ENCODE peak calls at places on chromosomes 1 and 21, in six cellular contexts. One of them, this sample, is unnamed.

GRCh38 chr1:17531682-17532487 is 7.6 kb upstream of the ARHGEF10L start:
- DNase-seq in heart left ventricle: peak; percentile 82
- DNase-seq in IMR-90: no peak
- DNase-seq in body of pancreas: peak; percentile 90
- DNase-seq in A549: no peak
- DNase-seq in uterus: peak; percentile 85
- DNase-seq in this sample: peak; percentile 90

GRCh38 chr1:58780586-58781452 is 3.0 kb downstream of the JUN start:
- DNase-seq in heart left ventricle: no peak
- DNase-seq in IMR-90: peak; percentile 16
- DNase-seq in body of pancreas: peak; percentile 57
- DNase-seq in A549: peak; percentile 23
- DNase-seq in uterus: no peak
- DNase-seq in this sample: no peak

GRCh38 chr1:164017239-164017638 is 541.7 kb upstream of the PBX1 start:
- DNase-seq in uterus: no peak
- DNase-seq in body of pancreas: no peak
- DNase-seq in heart left ventricle: peak; percentile 8
- DNase-seq in IMR-90: no peak
- DNase-seq in A549: no peak
- DNase-seq in this sample: no peak

GRCh38 chr1:7334475-7335035 is 436.5 kb upstream of the VAMP3 start:
- DNase-seq in IMR-90: peak; percentile 67
- DNase-seq in body of pancreas: no peak
- DNase-seq in heart left ventricle: no peak
- DNase-seq in A549: peak; percentile 50
- DNase-seq in uterus: no peak
- DNase-seq in this sample: no peak

GRCh38 chr21:41612674-41613250 is 104.8 kb upstream of the TMPRSS2 start:
- DNase-seq in IMR-90: peak; percentile 90
- DNase-seq in A549: peak; percentile 75
- DNase-seq in body of pancreas: peak; percentile 71
- DNase-seq in heart left ventricle: peak; percentile 80
- DNase-seq in uterus: peak; percentile 77
- DNase-seq in this sample: peak; percentile 47

GRCh38 chr1:11302366-11302765 is 29.4 kb downstream of the UBIAD1 start:
- DNase-seq in IMR-90: no peak
- DNase-seq in body of pancreas: no peak
- DNase-seq in heart left ventricle: no peak
- DNase-seq in A549: no peak
- DNase-seq in uterus: no peak
- DNase-seq in this sample: no peak

GRCh38 chr1:174883361-174883760 is 116.4 kb upstream of the CACYBP start:
- DNase-seq in heart left ventricle: no peak
- DNase-seq in A549: peak; percentile 23
- DNase-seq in uterus: no peak
- DNase-seq in IMR-90: peak; percentile 46
- DNase-seq in body of pancreas: no peak
- DNase-seq in this sample: no peak

GRCh38 chr1:215891266-215891665 is 324.2 kb downstream of the KCTD3 start:
- DNase-seq in uterus: no peak
- DNase-seq in A549: no peak
- DNase-seq in body of pancreas: no peak
- DNase-seq in heart left ventricle: no peak
- DNase-seq in IMR-90: peak; percentile 12
- DNase-seq in this sample: no peak

GRCh38 chr1:209029737-209030136 is 553.8 kb upstream of the CAMK1G start:
- DNase-seq in uterus: no peak
- DNase-seq in IMR-90: no peak
- DNase-seq in A549: no peak
- DNase-seq in body of pancreas: no peak
- DNase-seq in heart left ventricle: no peak
- DNase-seq in this sample: no peak

GRCh38 chr1:15370268-15370667 is 39.4 kb upstream of the EFHD2 start:
- DNase-seq in heart left ventricle: no peak
- DNase-seq in IMR-90: no peak
- DNase-seq in uterus: no peak
- DNase-seq in body of pancreas: no peak
- DNase-seq in A549: no peak
- DNase-seq in this sample: no peak

GRCh38 chr1:12113433-12114339 is 50.6 kb downstream of the TNFRSF8 start:
- DNase-seq in A549: no peak
- DNase-seq in IMR-90: peak; percentile 63
- DNase-seq in body of pancreas: no peak
- DNase-seq in uterus: no peak
- DNase-seq in heart left ventricle: no peak
- DNase-seq in this sample: no peak

GRCh38 chr1:51768971-51769601 is 109.4 kb downstream of the NRDC start:
- DNase-seq in body of pancreas: peak; percentile 43
- DNase-seq in IMR-90: peak; percentile 80
- DNase-seq in uterus: no peak
- DNase-seq in heart left ventricle: no peak
- DNase-seq in A549: peak; percentile 65
- DNase-seq in this sample: no peak

GRCh38 chr1:208107817-208108608 is 136.2 kb downstream of the PLXNA2 start:
- DNase-seq in IMR-90: peak; percentile 77
- DNase-seq in heart left ventricle: no peak
- DNase-seq in A549: peak; percentile 28
- DNase-seq in body of pancreas: peak; percentile 41
- DNase-seq in uterus: peak; percentile 63
- DNase-seq in this sample: peak; percentile 80

GRCh38 chr21:35257413-35257812 is 208.3 kb upstream of the RUNX1 start:
- DNase-seq in IMR-90: peak; percentile 96
- DNase-seq in body of pancreas: peak; percentile 83
- DNase-seq in heart left ventricle: peak; percentile 64
- DNase-seq in A549: peak; percentile 60
- DNase-seq in uterus: peak; percentile 45
- DNase-seq in this sample: peak; percentile 83

GRCh38 chr1:212752256-212752933 is 39.2 kb downstream of the NSL1 start:
- DNase-seq in A549: no peak
- DNase-seq in IMR-90: peak; percentile 61
- DNase-seq in heart left ventricle: no peak
- DNase-seq in body of pancreas: no peak
- DNase-seq in uterus: no peak
- DNase-seq in this sample: no peak

GRCh38 chr1:234609528-234610042 is 393 bp downstream of the IRF2BP2 start:
- DNase-seq in A549: peak; percentile 45
- DNase-seq in body of pancreas: no peak
- DNase-seq in IMR-90: no peak
- DNase-seq in uterus: no peak
- DNase-seq in heart left ventricle: no peak
- DNase-seq in this sample: no peak

GRCh38 chr1:55544826-55545225 is 329.7 kb upstream of the USP24 start:
- DNase-seq in uterus: no peak
- DNase-seq in body of pancreas: no peak
- DNase-seq in A549: no peak
- DNase-seq in IMR-90: no peak
- DNase-seq in heart left ventricle: no peak
- DNase-seq in this sample: no peak

GRCh38 chr1:150281221-150281757 is 1.1 kb upstream of the CIART start:
- DNase-seq in heart left ventricle: peak; percentile 71
- DNase-seq in A549: peak; percentile 73
- DNase-seq in uterus: peak; percentile 74
- DNase-seq in IMR-90: peak; percentile 70
- DNase-seq in body of pancreas: peak; percentile 77
- DNase-seq in this sample: peak; percentile 64

GRCh38 chr1:188386666-188387065 is 1557.9 kb downstream of the PLA2G4A start:
- DNase-seq in A549: no peak
- DNase-seq in body of pancreas: no peak
- DNase-seq in uterus: no peak
- DNase-seq in IMR-90: no peak
- DNase-seq in heart left ventricle: no peak
- DNase-seq in this sample: no peak

GRCh38 chr21:32131960-32132359 is 146.9 kb downstream of the MIS18A start:
- DNase-seq in A549: peak; percentile 47
- DNase-seq in IMR-90: peak; percentile 43
- DNase-seq in body of pancreas: no peak
- DNase-seq in uterus: no peak
- DNase-seq in heart left ventricle: no peak
- DNase-seq in this sample: no peak

GRCh38 chr1:229844675-229845074 is 218.6 kb downstream of the URB2 start:
- DNase-seq in uterus: no peak
- DNase-seq in A549: no peak
- DNase-seq in IMR-90: no peak
- DNase-seq in heart left ventricle: no peak
- DNase-seq in body of pancreas: peak; percentile 82
- DNase-seq in this sample: peak; percentile 92

DNA sequence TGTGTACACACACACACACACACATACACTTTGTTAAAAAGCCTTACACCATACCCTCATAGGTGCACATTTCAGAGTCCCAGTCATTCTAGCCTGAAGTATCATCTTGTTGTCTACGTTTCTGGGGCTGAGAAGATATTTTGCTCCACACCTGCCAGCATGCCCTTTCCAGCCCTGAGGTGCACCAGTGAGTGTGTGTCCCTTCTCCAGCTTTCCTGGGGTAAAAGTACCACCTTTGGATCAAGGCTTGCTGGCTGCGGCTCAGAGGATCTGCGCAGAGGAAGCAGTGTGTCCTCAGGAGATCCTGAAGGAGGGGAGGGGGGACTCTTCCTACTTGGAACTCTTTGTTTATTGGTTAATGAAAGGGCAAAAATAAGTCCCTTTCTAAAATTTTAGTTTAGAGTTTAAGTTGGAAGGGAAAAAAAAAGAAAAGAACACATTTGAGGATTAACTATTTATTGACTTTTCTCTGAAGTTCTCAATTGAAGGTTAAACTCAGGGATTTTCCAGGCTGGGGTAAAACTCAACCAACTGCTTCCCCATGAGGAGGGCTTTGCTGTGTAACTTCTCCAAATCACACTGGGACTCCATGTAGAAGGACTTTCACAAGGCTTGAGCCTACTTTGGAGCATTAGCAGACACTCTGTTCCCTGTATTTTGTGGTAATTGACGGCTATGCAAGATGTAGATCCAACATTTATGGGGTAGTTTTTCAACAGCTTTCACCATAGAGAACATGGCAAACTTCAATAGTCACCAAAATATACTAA is 200.3 kb upstream of the SGIP1 start:
- DNase-seq in IMR-90: no peak
- DNase-seq in heart left ventricle: peak; percentile 69
- DNase-seq in body of pancreas: no peak
- DNase-seq in A549: no peak
- DNase-seq in uterus: no peak
- DNase-seq in this sample: peak; percentile 55
- TF ChIP-seq POLR2A in IMR-90: no peak
- TF ChIP-seq POLR2A in heart left ventricle: no peak
- TF ChIP-seq POLR2A in body of pancreas: peak; percentile 21
- TF ChIP-seq POLR2A in A549: no peak
- TF ChIP-seq POLR2A in uterus: no peak
- TF ChIP-seq POLR2A in this sample: no peak

GRCh38 chr1:31441970-31442647 is 29.1 kb downstream of the SERINC2 start:
- DNase-seq in A549: no peak
- DNase-seq in IMR-90: no peak
- DNase-seq in uterus: no peak
- DNase-seq in heart left ventricle: no peak
- DNase-seq in body of pancreas: peak; percentile 93
- DNase-seq in this sample: no peak

GRCh38 chr1:31441558-31441957 is 28.5 kb downstream of the SERINC2 start:
- DNase-seq in IMR-90: no peak
- DNase-seq in body of pancreas: no peak
- DNase-seq in heart left ventricle: no peak
- DNase-seq in uterus: no peak
- DNase-seq in A549: no peak
- DNase-seq in this sample: no peak

GRCh38 chr1:31443673-31444072 is 30.7 kb downstream of the SERINC2 start:
- DNase-seq in body of pancreas: no peak
- DNase-seq in heart left ventricle: no peak
- DNase-seq in A549: no peak
- DNase-seq in uterus: no peak
- DNase-seq in IMR-90: no peak
- DNase-seq in this sample: no peak

GRCh38 chr1:31441073-31441472 is 28.1 kb downstream of the SERINC2 start:
- DNase-seq in A549: no peak
- DNase-seq in uterus: no peak
- DNase-seq in body of pancreas: no peak
- DNase-seq in IMR-90: no peak
- DNase-seq in heart left ventricle: no peak
- DNase-seq in this sample: no peak

DNA sequence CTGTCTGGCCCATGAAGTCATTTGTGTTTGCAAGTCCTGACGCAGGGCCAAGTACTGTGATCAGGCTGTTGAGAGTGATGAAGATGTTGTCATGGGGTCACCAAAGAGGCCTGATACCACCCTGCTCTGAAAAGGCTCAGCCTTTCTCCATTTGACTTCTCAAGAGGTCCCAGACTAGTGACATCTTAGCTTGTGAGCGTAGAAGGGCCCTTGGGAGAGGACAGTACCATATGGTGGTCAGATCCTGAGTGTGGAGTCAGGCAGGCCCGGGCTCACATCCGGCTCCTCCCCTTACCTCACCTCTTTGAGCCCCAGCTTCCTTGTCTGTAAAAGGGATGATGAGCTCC is 29.6 kb downstream of the SERINC2 start:
- DNase-seq in body of pancreas: peak; percentile 36
- DNase-seq in heart left ventricle: no peak
- DNase-seq in A549: no peak
- DNase-seq in IMR-90: no peak
- DNase-seq in uterus: no peak
- DNase-seq in this sample: no peak
- H3K27ac ChIP-seq in body of pancreas: peak overlapping the region; percentile 83
- H3K27ac ChIP-seq in heart left ventricle: no peak overlapping the region
- H3K27ac ChIP-seq in A549: peak overlapping the region; percentile 64
- H3K27ac ChIP-seq in IMR-90: no peak overlapping the region
- H3K27ac ChIP-seq in uterus: no peak overlapping the region
- H3K27ac ChIP-seq in this sample: no peak overlapping the region

DNA sequence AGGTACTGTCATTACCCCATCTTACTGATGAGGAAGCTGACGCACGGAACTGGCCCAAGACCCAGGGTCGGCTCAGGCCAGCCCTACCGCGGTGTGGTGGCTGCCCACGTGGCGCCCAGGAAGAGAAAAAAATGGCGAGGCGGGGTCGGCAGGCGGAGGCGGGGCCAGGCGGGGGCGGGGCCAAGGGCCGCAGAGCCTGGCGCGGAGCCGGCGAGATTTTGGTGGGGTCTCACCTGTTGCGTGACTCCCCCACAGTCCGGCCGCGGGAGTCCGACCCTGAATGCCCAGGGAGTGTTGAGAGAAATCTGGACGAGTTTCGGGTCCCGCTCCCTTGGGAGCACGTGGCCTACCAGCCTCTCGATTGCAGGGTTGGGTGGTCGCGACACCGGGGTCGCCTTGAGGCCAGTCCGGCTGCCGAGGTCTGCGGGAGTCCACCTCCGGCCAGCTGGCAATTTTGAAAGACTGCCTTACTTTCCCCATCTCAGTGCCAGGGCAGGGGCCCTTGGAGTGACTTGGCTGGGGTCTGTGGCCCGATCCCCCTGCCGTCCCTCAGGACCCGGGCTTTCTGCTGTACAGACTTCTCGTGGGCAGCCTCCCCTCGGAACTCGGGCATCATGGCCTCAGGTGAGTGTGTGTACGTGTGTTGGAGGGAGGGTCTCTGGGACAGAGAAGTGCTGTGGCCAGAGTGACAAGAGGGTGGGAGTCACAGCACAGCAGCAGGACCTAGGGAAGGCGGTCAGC is at the start of gene AMPD2:
- DNase-seq in A549: peak; percentile 74
- DNase-seq in body of pancreas: peak; percentile 86
- DNase-seq in uterus: peak; percentile 83
- DNase-seq in heart left ventricle: peak; percentile 90
- DNase-seq in IMR-90: peak; percentile 89
- DNase-seq in this sample: peak; percentile 77
- TF ChIP-seq POLR2A in A549: peak; percentile 47
- TF ChIP-seq POLR2A in body of pancreas: peak; percentile 61
- TF ChIP-seq POLR2A in uterus: no peak
- TF ChIP-seq POLR2A in heart left ventricle: no peak
- TF ChIP-seq POLR2A in IMR-90: peak; percentile 56
- TF ChIP-seq POLR2A in this sample: no peak

GRCh38 chr1:154998201-154998780 is 4.3 kb upstream of the ZBTB7B start:
- DNase-seq in IMR-90: no peak
- DNase-seq in A549: no peak
- DNase-seq in heart left ventricle: no peak
- DNase-seq in uterus: no peak
- DNase-seq in body of pancreas: no peak
- DNase-seq in this sample: no peak
- H3K27ac ChIP-seq in IMR-90: no peak overlapping the region
- H3K27ac ChIP-seq in A549: peak overlapping the region; percentile 100
- H3K27ac ChIP-seq in heart left ventricle: no peak overlapping the region
- H3K27ac ChIP-seq in uterus: no peak overlapping the region
- H3K27ac ChIP-seq in body of pancreas: no peak overlapping the region
- H3K27ac ChIP-seq in this sample: no peak overlapping the region

This sample was measured in gastrocnemius medialis.